ENCODE peak calls at places on chromosomes 5 and 9, in eight cellular contexts. Z is Caco-2, W is kidney epithelial cell, P is H9, O is heart left ventricle, Q is uterus, B is esophagus squamous epithelium, I is OCI-LY7. S is an unnamed sample.

GRCh38 chr5:96546120-96546519 is 113.1 kb upstream of the PCSK1 start:
- DNase-seq in B (no peak), I (no peak), P (no peak), O (no peak), Z (no peak), Q (no peak), W (no peak), S (no peak)

GRCh38 chr5:99331061-99331460 is 402.3 kb upstream of the CHD1 start:
- DNase-seq in W (no peak), Z (no peak), I (no peak), P (no peak), B (no peak), O (no peak), Q (no peak), S (no peak)

GRCh38 chr9:27308691-27309390 is 11.9 kb upstream of the EQTN start:
- DNase-seq in O (no peak), W (no peak), P (peak; percentile 70), B (no peak), Q (no peak), I (no peak), Z (no peak), S (no peak)

GRCh38 chr5:164680812-164681211 is 1175.4 kb downstream of the MAT2B start:
- DNase-seq in Q (no peak), B (no peak), Z (no peak), O (no peak), I (no peak), P (peak; percentile 27), W (no peak), S (no peak)

GRCh38 chr5:157366741-157367684 is 93.0 kb upstream of the NIPAL4 start:
- DNase-seq in B (no peak), I (peak; percentile 31), Z (peak; percentile 47), O (peak; percentile 23), P (peak; percentile 39), W (no peak), Q (peak; percentile 47), S (peak; percentile 70)

GRCh38 chr5:91032125-91032524 is 351.0 kb downstream of the ARRDC3 start:
- DNase-seq in I (no peak), W (no peak), O (no peak), Q (no peak), B (no peak), Z (no peak), P (no peak), S (no peak)

GRCh38 chr9:9752722-9753121 is 860.1 kb downstream of the PTPRD start:
- DNase-seq in Z (no peak), P (no peak), Q (no peak), O (no peak), B (no peak), I (no peak), W (no peak), S (no peak)

GRCh38 chr5:39815701-39816100 is 390.9 kb upstream of the DAB2 start:
- DNase-seq in O (no peak), B (no peak), Q (no peak), P (no peak), I (no peak), Z (peak; percentile 5), W (no peak), S (no peak)

GRCh38 chr5:170843870-170844269 is 17.9 kb upstream of the RANBP17 start:
- DNase-seq in O (no peak), Q (no peak), B (no peak), P (no peak), I (no peak), W (no peak), Z (no peak), S (no peak)

GRCh38 chr5:173984218-173984617 is 4.8 kb upstream of the C5orf47 start:
- DNase-seq in Z (peak; percentile 57), I (peak; percentile 46), B (no peak), Q (no peak), P (peak; percentile 57), W (no peak), O (no peak), S (no peak)

GRCh38 chr5:149300441-149300840 is 28.8 kb downstream of the AFAP1L1 start:
- DNase-seq in B (no peak), P (no peak), Q (no peak), I (no peak), W (no peak), Z (no peak), O (no peak), S (no peak)

GRCh38 chr9:137689745-137690529 is 71.1 kb downstream of the EHMT1 start:
- DNase-seq in W (no peak), B (no peak), Z (peak; percentile 61), O (no peak), I (no peak), P (no peak), Q (peak; percentile 51), S (no peak)

GRCh38 chr5:112024769-112025168 is 267.8 kb upstream of the NREP start:
- DNase-seq in Q (no peak), O (no peak), Z (no peak), W (no peak), I (no peak), P (no peak), B (no peak), S (no peak)

GRCh38 chr5:72937517-72938061 is 18.3 kb upstream of the FCHO2 start:
- DNase-seq in B (no peak), I (no peak), Q (no peak), W (no peak), P (no peak), Z (no peak), O (no peak), S (no peak)

GRCh38 chr5:136810198-136810823 is 445.0 kb upstream of the TRPC7 start:
- DNase-seq in B (no peak), Z (no peak), Q (no peak), P (no peak), I (no peak), W (no peak), O (peak; percentile 40), S (no peak)

GRCh38 chr9:87898151-87898550 is 15.5 kb downstream of the SPATA31E1 start:
- DNase-seq in Q (no peak), Z (no peak), W (no peak), P (no peak), I (no peak), O (no peak), B (no peak), S (no peak)

GRCh38 chr5:136560111-136560510 is 194.8 kb upstream of the TRPC7 start:
- DNase-seq in P (no peak), Z (no peak), I (no peak), O (no peak), B (no peak), W (no peak), Q (no peak), S (no peak)

GRCh38 chr9:122347348-122348287 is 23.2 kb upstream of the PTGS1 start:
- DNase-seq in B (no peak), Z (peak; percentile 37), P (no peak), Q (no peak), O (no peak), I (no peak), W (no peak), S (no peak)

GRCh38 chr5:89270901-89271300 is 387.9 kb upstream of the MEF2C start:
- DNase-seq in W (no peak), I (no peak), O (no peak), Q (no peak), Z (no peak), P (no peak), B (no peak), S (no peak)

GRCh38 chr9:3516667-3517330 is 9.0 kb downstream of the RFX3 start:
- DNase-seq in P (no peak), W (no peak), Q (no peak), I (no peak), O (no peak), B (no peak), Z (no peak), S (no peak)

GRCh38 chr5:126808619-126809018 is 31.7 kb downstream of the LMNB1 start:
- DNase-seq in Z (peak; percentile 35), B (no peak), P (no peak), W (no peak), O (no peak), I (peak; percentile 56), Q (no peak), S (no peak)

DNA sequence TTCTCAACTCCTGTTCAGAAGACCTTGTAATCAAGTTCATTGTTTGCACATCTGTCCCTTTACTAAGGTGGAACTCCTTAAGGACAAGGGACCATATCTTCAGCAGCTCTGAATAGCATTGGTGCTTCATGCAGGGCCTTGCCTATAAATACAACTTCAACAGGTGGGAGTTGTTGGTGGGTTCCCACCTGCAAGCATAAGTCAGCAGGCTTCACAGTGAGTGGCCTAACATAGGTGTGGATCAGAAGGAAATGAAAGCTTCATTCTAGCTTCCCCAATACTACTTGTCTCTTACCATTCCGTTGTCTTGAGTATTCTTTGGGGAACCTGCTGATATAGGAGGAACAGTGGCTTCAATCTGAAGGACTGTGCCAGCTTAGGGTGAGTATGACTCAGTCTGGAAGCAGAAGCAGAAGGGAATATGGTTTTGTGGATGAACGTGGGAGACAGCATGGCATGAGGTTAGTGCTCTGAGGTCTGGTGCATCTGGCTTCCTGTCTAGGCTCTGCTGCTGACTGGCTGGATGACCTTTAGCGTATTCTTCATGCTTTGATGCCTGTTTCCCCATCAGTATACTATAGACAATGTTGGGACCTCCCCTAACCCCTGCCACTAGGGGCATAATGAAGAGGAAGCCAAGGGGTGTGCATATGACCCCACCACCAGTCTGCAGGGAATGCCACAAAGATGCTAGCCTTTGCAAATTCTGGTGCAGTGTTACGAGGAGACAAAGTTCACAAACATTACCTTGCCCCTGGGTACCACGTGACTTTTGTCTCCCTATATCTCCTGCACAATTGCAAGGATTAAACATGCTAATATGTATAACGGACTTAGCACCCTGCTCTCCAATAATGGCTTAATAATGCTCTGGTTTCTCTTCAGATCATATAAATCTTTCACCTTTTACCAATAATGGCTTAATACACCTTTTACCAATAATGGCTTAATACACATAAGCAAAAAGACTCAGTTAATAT is 192.3 kb downstream of the PALM2AKAP2 start:
- DNase-seq in W (no peak), Z (no peak), O (no peak), I (peak; percentile 94), Q (no peak), P (no peak), B (no peak), S (no peak)
- TF ChIP-seq CTCF in W (peak; percentile 7), Z (no peak), O (no peak), I (peak; percentile 87), Q (no peak), P (peak; percentile 47), B (no peak), S (no peak)

GRCh38 chr5:152511531-152512132 is 106.6 kb upstream of the NMUR2 start:
- DNase-seq in B (no peak), Z (no peak), O (no peak), P (no peak), I (no peak), Q (no peak), W (no peak), S (no peak)

GRCh38 chr5:152514827-152515397 is 109.8 kb upstream of the NMUR2 start:
- DNase-seq in I (peak; percentile 29), B (no peak), O (no peak), P (no peak), Z (peak; percentile 28), Q (no peak), W (no peak), S (no peak)
- TF ChIP-seq CTCF in I (peak; percentile 80), B (no peak), O (peak; percentile 45), P (peak; percentile 72), Z (peak; percentile 45), Q (peak; percentile 7), W (peak; percentile 63), S (peak; percentile 66)

GRCh38 chr5:161851691-161852299 is 3.9 kb downstream of the GABRA1 start:
- DNase-seq in O (no peak), B (no peak), Q (no peak), W (no peak), I (peak; percentile 2), P (no peak), Z (no peak), S (no peak)
- TF ChIP-seq CTCF in O (peak; percentile 17), B (no peak), Q (no peak), W (peak; percentile 10), I (peak; percentile 76), P (peak; percentile 46), Z (no peak), S (peak; percentile 36)

GRCh38 chr9:135804588-135805421 is 102.5 kb downstream of the CAMSAP1 start:
- DNase-seq in Z (no peak), O (no peak), P (peak; percentile 65), I (peak; percentile 4), B (no peak), W (no peak), Q (no peak), S (peak; percentile 30)
- TF ChIP-seq CTCF in Z (no peak), O (no peak), P (peak; percentile 59), I (peak; percentile 24), B (no peak), W (peak; percentile 6), Q (no peak), S (no peak)

S was measured in glutamatergic neuron.